ENCODE peak calls at places on chromosomes 6 and 20, in four cellular contexts. E is HS-5; I is stimulated activated CD8-positive, alpha-beta memory T cell treated with anti-CD3 and anti-CD28 coated beads, Interleukin-15, amount 100 ng/mL, for 4 hours; O is stimulated activated CD4-positive, alpha-beta T cell treated with anti-CD3 and anti-CD28 coated beads, Interleukin-12 subunit alpha, Interleukin-12 subunit beta, amount 100 ng/mL, for 48 hours. L is an unnamed sample.

GRCh38 chr6:169188051-169188863 is 65.4 kb downstream of the THBS2 start:
- DNase-seq in E (peak), I (no peak), O (no peak), L (peak)

GRCh38 chr20:23257848-23258746 is 92.5 kb upstream of the NXT1 start:
- DNase-seq in E (peak), I (no peak), O (no peak), L (peak)

GRCh38 chr20:6767536-6768227 is at the start of gene BMP2:
- DNase-seq in E (no peak), I (no peak), O (no peak), L (no peak)

GRCh38 chr6:108732101-108732870 is 115.9 kb upstream of the ARMC2 start:
- DNase-seq in E (peak), I (no peak), O (no peak), L (peak)

GRCh38 chr6:127115032-127115661 is 3.3 kb upstream of the RSPO3 start:
- DNase-seq in E (no peak), I (no peak), O (no peak), L (no peak)

GRCh38 chr6:71254323-71254722 is 34.3 kb upstream of the OGFRL1 start:
- DNase-seq in E (no peak), I (no peak), O (no peak), L (no peak)

GRCh38 chr6:134480593-134480992 is 162.7 kb upstream of the SGK1 start:
- DNase-seq in E (no peak), I (no peak), O (no peak), L (no peak)

GRCh38 chr6:152301021-152301805 is 335.9 kb downstream of the SYNE1 start:
- DNase-seq in E (no peak), I (no peak), O (no peak), L (no peak)

GRCh38 chr6:95244749-95245148 is 332.6 kb upstream of the MANEA start:
- DNase-seq in E (no peak), I (no peak), O (no peak), L (no peak)

GRCh38 chr6:145808239-145808638 is 6.4 kb downstream of the FBXO30 start:
- DNase-seq in E (no peak), I (no peak), O (no peak), L (no peak)

L was measured in kidney epithelial cell.